ENCODE peak calls at places on chromosome 1, in four cellular contexts. P, B, M and T are unnamed samples.

GRCh38 chr1:201310251-201310985 is 27.1 kb downstream of the PKP1 start:
- DNase-seq in P (no peak), M (no peak), B (no peak), T (no peak)

GRCh38 chr1:57124768-57125446 is 159.1 kb upstream of the C8B start:
- DNase-seq in P (no peak), M (no peak), B (no peak), T (no peak)

GRCh38 chr1:226995966-226996332 is 55.9 kb downstream of the COQ8A start:
- DNase-seq in M (no peak), P (no peak), B (no peak), T (no peak)

GRCh38 chr1:167905182-167905581 is 8.8 kb downstream of the ADCY10 start:
- DNase-seq in P (no peak), B (no peak), M (no peak), T (no peak)

GRCh38 chr1:117210831-117211261 is at the start of gene VTCN1:
- DNase-seq in B (no peak), M (no peak), P (peak; percentile 67), T (peak; percentile 81)

GRCh38 chr1:148158594-148158993 is 6.5 kb upstream of the NBPF11 start:
- DNase-seq in M (no peak), P (no peak), B (no peak), T (no peak)

GRCh38 chr1:203287109-203287893 is 18.0 kb upstream of the BTG2 start:
- DNase-seq in M (no peak), P (no peak), B (peak; percentile 57), T (peak; percentile 87)

GRCh38 chr1:3052501-3052900 is 16.5 kb upstream of the PRDM16 start:
- DNase-seq in B (no peak), P (no peak), M (no peak), T (peak; percentile 11)

GRCh38 chr1:62335656-62336055 is 16.4 kb upstream of the KANK4 start:
- DNase-seq in M (no peak), P (no peak), B (no peak), T (no peak)

GRCh38 chr1:39507230-39507928 is 15.9 kb downstream of the BMP8A start:
- DNase-seq in P (no peak), M (no peak), B (peak; percentile 22), T (no peak)

GRCh38 chr1:207032528-207033017 is at the start of gene C1orf116:
- DNase-seq in M (no peak), B (no peak), P (no peak), T (peak; percentile 75)

GRCh38 chr1:24896596-24897262 is 33.3 kb downstream of the RUNX3 start:
- DNase-seq in P (peak; percentile 70), M (no peak), B (no peak), T (peak; percentile 13)

GRCh38 chr1:37915484-37916093 is 31.3 kb downstream of the INPP5B start:
- DNase-seq in P (no peak), M (no peak), B (no peak), T (no peak)

GRCh38 chr1:13930151-13930550 is 230.2 kb downstream of the PRDM2 start:
- DNase-seq in P (peak; percentile 46), M (no peak), B (no peak), T (no peak)

GRCh38 chr1:246080031-246080430 is 427.0 kb downstream of the SMYD3 start:
- DNase-seq in B (no peak), M (no peak), P (no peak), T (no peak)

GRCh38 chr1:26894263-26894662 is 4.2 kb upstream of the GPN2 start:
- DNase-seq in B (no peak), M (no peak), P (no peak), T (no peak)

GRCh38 chr1:170698711-170699275 is 34.9 kb downstream of the PRRX1 start:
- DNase-seq in M (no peak), P (no peak), B (peak; percentile 71), T (no peak)

GRCh38 chr1:150622219-150622975 is 7.0 kb downstream of the ENSA start:
- DNase-seq in M (no peak), B (no peak), P (no peak), T (peak; percentile 43)

GRCh38 chr1:2561898-2562895 is 6.0 kb downstream of the TNFRSF14 start:
- DNase-seq in P (peak; percentile 79), M (no peak), B (no peak), T (no peak)

GRCh38 chr1:84961316-84961715 is 35.6 kb downstream of the MCOLN2 start:
- DNase-seq in B (no peak), P (no peak), M (no peak), T (no peak)

GRCh38 chr1:189500777-189501176 is 976.9 kb downstream of the BRINP3 start:
- DNase-seq in M (no peak), P (no peak), B (no peak), T (no peak)

GRCh38 chr1:233843523-233844204 is 60.8 kb upstream of the SLC35F3 start:
- DNase-seq in M (peak; percentile 12), B (no peak), P (no peak), T (no peak)

GRCh38 chr1:1373051-1373450 is 2.0 kb downstream of the AURKAIP1 start:
- DNase-seq in P (no peak), B (no peak), M (no peak), T (no peak)

GRCh38 chr1:23638786-23639241 is 52.8 kb upstream of the RPL11 start:
- DNase-seq in M (no peak), B (no peak), P (no peak), T (no peak)

GRCh38 chr1:3017440-3018050 is 3.7 kb upstream of the ACTRT2 start:
- DNase-seq in B (no peak), P (no peak), M (no peak), T (no peak)

GRCh38 chr1:50474859-50475809 is 51.9 kb upstream of the DMRTA2 start:
- DNase-seq in P (no peak), B (no peak), M (no peak), T (no peak)

GRCh38 chr1:171898956-171899355 is 57.7 kb downstream of the DNM3 start:
- DNase-seq in B (peak; percentile 94), M (no peak), P (no peak), T (no peak)

GRCh38 chr1:183648042-183648441 is 5.1 kb downstream of the APOBEC4 start:
- DNase-seq in B (no peak), P (no peak), M (no peak), T (no peak)

GRCh38 chr1:117753652-117754051 is 147.8 kb downstream of the TENT5C start:
- DNase-seq in P (no peak), M (peak; percentile 66), B (no peak), T (no peak)

GRCh38 chr1:240499012-240499411 is 112.9 kb downstream of the GREM2 start:
- DNase-seq in M (peak; percentile 65), B (no peak), P (no peak), T (no peak)

GRCh38 chr1:19750101-19750881 is 49.4 kb downstream of the TMCO4 start:
- DNase-seq in B (no peak), P (no peak), M (peak; percentile 50), T (no peak)

GRCh38 chr1:15577691-15578090 is 7.2 kb downstream of the AGMAT start:
- DNase-seq in P (no peak), M (no peak), B (no peak), T (no peak)

GRCh38 chr1:8560611-8561544 is 243.0 kb downstream of the SLC45A1 start:
- DNase-seq in M (peak; percentile 38), P (no peak), B (peak; percentile 66), T (no peak)